ENCODE peak calls at places on chromosomes 4 and X, in six cellular contexts. U is breast epithelium, O is fibroblast of lung, G is heart left ventricle, J is left ventricle myocardium inferior, H is HCT116. P is an unnamed sample.

GRCh38 chr4:122932763-122933162 is 10.4 kb upstream of the NUDT6 start:
- DNase-seq in O (no peak), G (no peak), U (no peak), H (no peak), J (no peak), P (no peak)

GRCh38 chr4:122700178-122700725 is 32.3 kb upstream of the BBS12 start:
- DNase-seq in O (peak), G (peak), J (peak), H (peak), U (peak), P (peak)

GRCh38 chr4:39763714-39764572 is 66.0 kb downstream of the UBE2K start:
- DNase-seq in H (no peak), O (no peak), U (no peak), J (no peak), G (no peak), P (no peak)

GRCh38 chrX:119605398-119605738 is 856 bp downstream of the NKRF start:
- DNase-seq in G (no peak), H (no peak), J (no peak), U (no peak), O (no peak), P (no peak)

GRCh38 chrX:115333446-115333845 is 43.9 kb downstream of the LUZP4 start:
- DNase-seq in J (no peak), U (no peak), G (no peak), H (no peak), O (peak), P (peak)

GRCh38 chr4:87067120-87067885 is 132.5 kb downstream of the AFF1 start:
- DNase-seq in O (peak), H (no peak), J (no peak), U (no peak), G (no peak), P (no peak)

GRCh38 chr4:48409203-48409602 is 67.9 kb downstream of the SLAIN2 start:
- DNase-seq in O (no peak), G (no peak), U (no peak), H (no peak), J (no peak), P (peak)

GRCh38 chr4:87490664-87491369 is 38.4 kb downstream of the SPARCL1 start:
- DNase-seq in U (no peak), G (no peak), H (no peak), O (no peak), J (no peak), P (no peak)

GRCh38 chr4:181957088-181957487 is 286.1 kb upstream of the TENM3 start:
- DNase-seq in U (no peak), G (no peak), H (no peak), J (no peak), O (peak), P (peak)

GRCh38 chr4:36187723-36188333 is 56.5 kb downstream of the ARAP2 start:
- DNase-seq in O (peak), H (peak), G (no peak), U (no peak), J (no peak), P (peak)

GRCh38 chr4:23455482-23455881 is 434.4 kb downstream of the PPARGC1A start:
- DNase-seq in O (peak), U (no peak), J (no peak), H (no peak), G (peak), P (no peak)

GRCh38 chrX:55451626-55451989 is 319 bp upstream of the MAGEH1 start:
- DNase-seq in J (no peak), G (no peak), H (no peak), U (no peak), O (no peak), P (no peak)

GRCh38 chrX:68504237-68504636 is 5.4 kb downstream of the YIPF6 start:
- DNase-seq in G (no peak), H (no peak), O (peak), J (no peak), U (no peak), P (peak)

GRCh38 chr4:19194672-19195071 is 1057.0 kb upstream of the SLIT2 start:
- DNase-seq in O (no peak), J (no peak), H (no peak), G (no peak), U (no peak), P (no peak)

GRCh38 chr4:184689681-184690080 is 40.1 kb downstream of the PRIMPOL start:
- DNase-seq in O (no peak), J (no peak), H (no peak), G (no peak), U (no peak), P (no peak)

GRCh38 chr4:7300711-7301095 is 108.4 kb downstream of the SORCS2 start:
- DNase-seq in U (no peak), G (no peak), O (no peak), H (no peak), J (no peak), P (no peak)

GRCh38 chr4:48252313-48252712 is 17.3 kb downstream of the TEC start:
- DNase-seq in G (no peak), J (no peak), O (no peak), H (no peak), U (no peak), P (no peak)

GRCh38 chr4:80471701-80472100 is 136.2 kb downstream of the CFAP299 start:
- DNase-seq in O (peak), H (no peak), G (no peak), J (no peak), U (peak), P (no peak)

GRCh38 chr4:8050180-8050554 is 108.4 kb downstream of the ABLIM2 start:
- DNase-seq in H (no peak), G (no peak), J (no peak), U (no peak), O (no peak), P (no peak)

DNA sequence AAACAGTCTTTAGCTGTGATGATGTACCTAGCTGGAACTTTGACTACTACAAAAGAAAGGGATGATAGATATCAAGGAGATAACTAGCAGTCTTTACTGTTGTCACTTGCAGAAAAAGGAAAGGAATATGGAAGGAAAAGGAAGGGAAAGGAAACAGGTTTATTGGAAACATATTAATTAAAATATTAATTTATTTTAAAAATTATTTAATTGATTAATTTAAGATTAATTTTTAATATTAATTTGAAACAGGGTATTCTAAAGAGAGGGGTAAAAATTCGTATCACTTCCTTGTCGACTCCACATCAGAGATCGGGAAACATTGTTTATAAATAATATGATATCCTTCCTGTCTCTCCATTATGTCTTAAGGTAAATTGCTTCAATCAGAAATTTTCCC is 186.5 kb upstream of the IL15 start:
- DNase-seq in H (no peak), J (no peak), O (no peak), G (no peak), U (no peak), P (no peak)
- TF ChIP-seq CTCF in H (no peak), J (no peak), O (no peak), G (no peak), U (no peak), P (no peak)

GRCh38 chr4:55793479-55793878 is 26.1 kb upstream of the EXOC1L start:
- DNase-seq in U (no peak), G (no peak), H (no peak), O (no peak), J (no peak), P (no peak)
- H3K4me3 ChIP-seq in U (no peak), G (peak), H (no peak), O (no peak), J (peak), P (peak)

GRCh38 chr4:164935363-164935762 is 42.1 kb downstream of the TRIM61 start:
- DNase-seq in G (no peak), U (no peak), O (no peak), J (no peak), H (peak), P (no peak)
- TF ChIP-seq CTCF in G (no peak), U (no peak), O (no peak), J (no peak), H (peak), P (no peak)

GRCh38 chrX:103440621-103441020 is 64.3 kb downstream of the BEX3 start:
- DNase-seq in O (no peak), J (no peak), H (no peak), U (no peak), G (no peak), P (no peak)

GRCh38 chrX:103437147-103437873 is 61.0 kb downstream of the BEX3 start:
- DNase-seq in G (no peak), J (no peak), U (no peak), H (no peak), O (no peak), P (no peak)

GRCh38 chrX:103442536-103442901 is 66.2 kb downstream of the BEX3 start:
- DNase-seq in G (no peak), O (peak), U (no peak), J (no peak), H (no peak), P (peak)

GRCh38 chrX:103439161-103439560 is 62.8 kb downstream of the BEX3 start:
- DNase-seq in G (no peak), H (no peak), O (no peak), J (no peak), U (no peak), P (no peak)

DNA sequence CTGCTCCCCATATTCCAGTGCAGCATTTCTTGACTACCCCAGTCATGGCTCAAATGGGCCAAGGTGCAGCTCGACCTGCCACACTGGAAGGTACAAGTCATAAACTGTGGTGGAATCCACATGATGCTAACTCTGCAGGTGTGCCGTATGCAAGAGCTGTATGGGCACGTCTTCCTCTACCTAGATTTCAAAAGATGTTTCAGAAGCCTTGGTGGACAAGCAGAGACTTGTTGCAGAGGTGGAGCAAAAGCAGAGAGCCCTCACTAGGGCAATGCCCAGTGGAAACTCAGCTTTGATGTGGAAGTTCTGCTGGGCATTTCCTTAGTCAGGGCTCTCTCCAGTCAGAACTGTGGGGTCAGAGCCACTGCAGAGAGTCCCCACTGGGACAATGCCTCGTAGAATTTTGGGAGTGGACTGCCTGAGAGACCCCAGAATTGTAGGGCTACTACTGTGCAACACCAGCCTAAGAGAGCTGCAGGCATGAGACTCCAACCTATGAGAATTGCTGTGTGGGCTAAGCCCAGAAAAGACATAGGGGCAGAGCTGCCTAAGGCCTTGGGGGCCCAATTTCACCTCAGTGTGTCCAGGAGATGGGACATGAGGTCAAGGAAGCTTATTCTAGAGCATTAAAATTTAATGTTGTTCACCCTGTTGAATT is 65.7 kb downstream of the BEX3 start:
- DNase-seq in H (no peak), O (no peak), U (no peak), G (no peak), J (no peak), P (no peak)
- H3K4me3 ChIP-seq in H (no peak), O (no peak), U (no peak), G (no peak), J (no peak), P (no peak)

GRCh38 chr4:183504064-183504929 is 561 bp upstream of the ING2 start:
- DNase-seq in O (peak), H (peak), J (peak), U (peak), G (peak), P (peak)
- TF ChIP-seq CTCF in O (peak), H (no peak), J (peak), U (no peak), G (peak), P (peak)

GRCh38 chrX:70454441-70455365 is 10.1 kb downstream of the DLG3 start:
- DNase-seq in G (peak), O (peak), J (peak), U (peak), H (peak), P (peak)

GRCh38 chrX:70455366-70456202 is 10.9 kb downstream of the DLG3 start:
- DNase-seq in U (no peak), G (no peak), J (no peak), O (no peak), H (no peak), P (no peak)

GRCh38 chrX:70456256-70456655 is 11.6 kb downstream of the DLG3 start:
- DNase-seq in U (no peak), G (no peak), J (no peak), H (no peak), O (no peak), P (no peak)

GRCh38 chrX:70452143-70452733 is 7.6 kb downstream of the DLG3 start:
- DNase-seq in J (peak), O (peak), H (peak), G (peak), U (peak), P (peak)

GRCh38 chrX:70453024-70453618 is 8.5 kb downstream of the DLG3 start:
- DNase-seq in U (no peak), H (no peak), J (no peak), O (no peak), G (no peak), P (no peak)
- H3K4me3 ChIP-seq in U (peak), H (peak), J (peak), O (peak), G (peak), P (peak)

DNA sequence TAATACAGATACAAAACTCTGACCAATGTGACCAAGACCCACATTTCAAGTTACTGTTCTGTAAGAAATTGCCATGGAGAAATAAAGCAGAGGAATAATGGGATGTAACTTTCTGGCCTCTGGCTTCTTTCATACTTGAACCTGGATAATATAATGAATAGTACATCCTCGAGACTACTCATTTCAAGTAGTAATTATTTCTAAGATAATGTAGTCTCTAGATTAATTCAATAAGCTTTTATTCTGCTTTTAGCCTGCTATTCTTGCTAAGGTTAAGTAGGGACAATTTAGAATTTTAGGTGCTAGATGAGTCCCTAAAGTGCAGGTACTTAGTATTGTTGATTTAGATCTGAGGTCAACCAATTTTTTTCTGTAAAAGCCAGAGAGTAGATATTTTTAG is 178.7 kb upstream of the IL15 start:
- DNase-seq in J (no peak), O (no peak), U (no peak), G (no peak), H (no peak), P (no peak)
- TF ChIP-seq CTCF in J (no peak), O (no peak), U (no peak), G (no peak), H (no peak), P (no peak)

GRCh38 chr4:120509222-120509621 is 413.3 kb downstream of the PRDM5 start:
- DNase-seq in G (no peak), O (no peak), H (no peak), J (no peak), U (no peak), P (no peak)

GRCh38 chr4:120506536-120506935 is 416.0 kb downstream of the PRDM5 start:
- DNase-seq in U (no peak), J (no peak), G (no peak), O (no peak), H (no peak), P (no peak)

DNA sequence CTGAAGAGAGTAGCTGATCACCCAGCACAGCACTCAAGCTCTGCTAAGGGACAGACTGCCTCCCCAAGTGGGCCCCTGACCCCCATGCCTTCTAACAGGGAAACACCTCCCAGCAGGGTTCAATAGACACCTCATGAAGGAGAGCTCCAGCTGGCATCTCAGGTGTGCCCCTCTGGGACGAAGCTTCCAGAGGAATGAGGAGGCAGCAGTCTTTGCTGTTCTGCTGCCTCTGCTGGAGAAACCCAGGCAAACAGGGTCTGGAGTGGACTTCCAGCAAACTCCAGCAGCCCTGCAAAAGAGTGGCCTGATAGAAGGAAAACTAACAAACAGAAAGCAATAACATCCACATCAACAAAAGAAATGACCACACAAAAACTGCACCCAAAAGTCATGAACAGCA is 412.8 kb downstream of the PRDM5 start:
- DNase-seq in U (no peak), H (no peak), J (no peak), O (no peak), G (no peak), P (no peak)
- H3K4me3 ChIP-seq in U (no peak), H (no peak), J (no peak), O (no peak), G (no peak), P (no peak)

DNA sequence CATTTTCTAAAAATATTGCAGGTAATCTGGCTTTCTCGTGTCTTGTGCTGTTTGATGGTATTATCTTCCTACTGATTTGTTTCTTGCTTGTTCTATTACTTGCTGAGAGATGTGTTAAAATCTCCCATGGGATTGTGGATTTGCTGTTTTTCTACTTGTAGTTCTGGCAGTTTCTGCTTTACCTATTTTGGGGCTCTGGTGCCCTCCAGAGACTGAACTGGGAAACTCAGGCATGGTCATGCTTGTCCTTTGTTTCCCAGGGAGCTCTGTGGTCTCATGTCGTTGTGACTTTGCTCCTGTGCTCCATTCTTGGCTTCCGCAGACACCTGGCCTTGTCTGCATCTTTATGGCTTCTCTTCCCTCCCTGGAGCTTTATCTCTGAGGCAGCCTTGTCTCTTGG is 39.5 kb downstream of the NSD2 start:
- DNase-seq in U (no peak), H (no peak), O (peak), G (no peak), J (no peak), P (peak)
- TF ChIP-seq CTCF in U (no peak), H (peak), O (peak), G (peak), J (peak), P (peak)

DNA sequence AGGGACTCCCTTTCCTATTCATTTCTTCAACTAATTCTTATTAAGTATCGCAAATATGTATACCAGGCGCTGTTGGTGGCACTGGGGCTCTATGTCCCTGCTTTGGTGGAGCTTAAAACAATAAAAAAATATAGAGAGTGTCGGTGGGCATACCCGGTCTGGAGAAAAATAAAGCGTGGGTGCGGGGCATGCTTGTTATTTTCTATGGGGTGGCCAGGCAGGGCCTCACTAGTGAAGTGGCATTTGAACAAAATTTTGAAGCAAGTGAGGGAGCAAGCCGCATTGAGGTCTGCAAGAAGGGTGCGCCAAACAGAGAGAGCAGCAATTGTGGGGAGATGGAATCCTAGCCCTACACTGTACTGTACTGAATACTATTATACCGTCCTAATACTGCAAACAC is 565 bp upstream of the IDS start:
- DNase-seq in H (no peak), G (no peak), O (no peak), U (no peak), J (no peak), P (no peak)
- H3K4me3 ChIP-seq in H (no peak), G (peak), O (no peak), U (no peak), J (peak), P (no peak)

P was measured in fibroblast of villous mesenchyme.